ENCODE peak calls at places on chromosomes 3 and 15, in seven cellular contexts. One of them, this sample, is unnamed. For H3K4me1, the result is how much of the 10 kb centered on the place peaks cover.

GRCh38 chr15:79943820-79944219 is 27.2 kb downstream of the BCL2A1 start:
- DNase-seq in kidney: no peak
- DNase-seq in Panc1: no peak
- DNase-seq in transverse colon: no peak
- DNase-seq in A549: peak
- DNase-seq in gastrocnemius medialis: no peak
- DNase-seq in uterus: no peak
- DNase-seq in this sample: no peak

GRCh38 chr3:15576475-15576874 is 24.9 kb downstream of the HACL1 start:
- DNase-seq in gastrocnemius medialis: no peak
- DNase-seq in transverse colon: no peak
- DNase-seq in uterus: no peak
- DNase-seq in Panc1: no peak
- DNase-seq in A549: no peak
- DNase-seq in kidney: no peak
- DNase-seq in this sample: no peak

GRCh38 chr3:21936207-21936606 is 185.2 kb upstream of the ZNF385D start:
- DNase-seq in A549: no peak
- DNase-seq in kidney: no peak
- DNase-seq in transverse colon: no peak
- DNase-seq in Panc1: no peak
- DNase-seq in uterus: no peak
- DNase-seq in gastrocnemius medialis: no peak
- DNase-seq in this sample: no peak

GRCh38 chr3:139136459-139137190 is 91.9 kb upstream of the PRR23C start:
- DNase-seq in uterus: no peak
- DNase-seq in kidney: no peak
- DNase-seq in transverse colon: no peak
- DNase-seq in A549: no peak
- DNase-seq in gastrocnemius medialis: no peak
- DNase-seq in Panc1: no peak
- DNase-seq in this sample: no peak

GRCh38 chr15:74192751-74193150 is 9.8 kb downstream of the STRA6 start:
- DNase-seq in uterus: no peak
- DNase-seq in kidney: no peak
- DNase-seq in Panc1: no peak
- DNase-seq in gastrocnemius medialis: no peak
- DNase-seq in A549: no peak
- DNase-seq in transverse colon: no peak
- DNase-seq in this sample: no peak

GRCh38 chr3:20125289-20125688 is 60.7 kb downstream of the SGO1 start:
- DNase-seq in uterus: no peak
- DNase-seq in transverse colon: no peak
- DNase-seq in kidney: no peak
- DNase-seq in Panc1: no peak
- DNase-seq in gastrocnemius medialis: no peak
- DNase-seq in A549: no peak
- DNase-seq in this sample: no peak

GRCh38 chr3:82627733-82628132 is 866.3 kb upstream of the GBE1 start:
- DNase-seq in A549: no peak
- DNase-seq in Panc1: no peak
- DNase-seq in kidney: no peak
- DNase-seq in transverse colon: no peak
- DNase-seq in gastrocnemius medialis: no peak
- DNase-seq in uterus: no peak
- DNase-seq in this sample: no peak

GRCh38 chr3:13512451-13512850 is 32.3 kb downstream of the HDAC11 start:
- DNase-seq in Panc1: no peak
- DNase-seq in transverse colon: no peak
- DNase-seq in kidney: peak
- DNase-seq in uterus: no peak
- DNase-seq in gastrocnemius medialis: no peak
- DNase-seq in A549: no peak
- DNase-seq in this sample: peak

GRCh38 chr3:57064615-57065014 is 4.2 kb downstream of the SPATA12 start:
- DNase-seq in gastrocnemius medialis: no peak
- DNase-seq in transverse colon: no peak
- DNase-seq in A549: no peak
- DNase-seq in Panc1: no peak
- DNase-seq in kidney: no peak
- DNase-seq in uterus: no peak
- DNase-seq in this sample: no peak

GRCh38 chr3:126986001-126986400 is 3.1 kb downstream of the PLXNA1 start:
- DNase-seq in uterus: no peak
- DNase-seq in A549: no peak
- DNase-seq in transverse colon: no peak
- DNase-seq in Panc1: no peak
- DNase-seq in kidney: no peak
- DNase-seq in gastrocnemius medialis: no peak
- DNase-seq in this sample: no peak

GRCh38 chr3:59212128-59212764 is 162.4 kb upstream of the CFAP20DC start:
- DNase-seq in Panc1: peak
- DNase-seq in uterus: no peak
- DNase-seq in gastrocnemius medialis: no peak
- DNase-seq in transverse colon: no peak
- DNase-seq in A549: peak
- DNase-seq in kidney: no peak
- DNase-seq in this sample: no peak

GRCh38 chr3:56456117-56456516 is 12.2 kb downstream of the ERC2 start:
- DNase-seq in transverse colon: no peak
- DNase-seq in uterus: no peak
- DNase-seq in Panc1: no peak
- DNase-seq in A549: no peak
- DNase-seq in kidney: no peak
- DNase-seq in gastrocnemius medialis: no peak
- DNase-seq in this sample: no peak

GRCh38 chr3:58628823-58629562 is 37.6 kb downstream of the FAM3D start:
- DNase-seq in kidney: no peak
- DNase-seq in transverse colon: peak
- DNase-seq in A549: no peak
- DNase-seq in uterus: peak
- DNase-seq in gastrocnemius medialis: peak
- DNase-seq in Panc1: no peak
- DNase-seq in this sample: no peak

GRCh38 chr3:171950373-171950772 is 89.0 kb upstream of the FNDC3B start:
- DNase-seq in gastrocnemius medialis: no peak
- DNase-seq in kidney: no peak
- DNase-seq in uterus: no peak
- DNase-seq in A549: no peak
- DNase-seq in transverse colon: no peak
- DNase-seq in Panc1: no peak
- DNase-seq in this sample: no peak

GRCh38 chr3:127543441-127543840 is 47.1 kb downstream of the TPRA1 start:
- DNase-seq in transverse colon: no peak
- DNase-seq in kidney: no peak
- DNase-seq in A549: no peak
- DNase-seq in uterus: no peak
- DNase-seq in Panc1: no peak
- DNase-seq in gastrocnemius medialis: no peak
- DNase-seq in this sample: no peak

GRCh38 chr3:101414121-101414520 is 93.7 kb upstream of the IMPG2 start:
- DNase-seq in kidney: no peak
- DNase-seq in A549: no peak
- DNase-seq in gastrocnemius medialis: no peak
- DNase-seq in transverse colon: no peak
- DNase-seq in uterus: no peak
- DNase-seq in Panc1: no peak
- DNase-seq in this sample: no peak

GRCh38 chr15:81108427-81108826 is 25.6 kb upstream of the CFAP161 start:
- DNase-seq in transverse colon: no peak
- DNase-seq in uterus: no peak
- DNase-seq in A549: peak
- DNase-seq in Panc1: no peak
- DNase-seq in gastrocnemius medialis: no peak
- DNase-seq in kidney: no peak
- DNase-seq in this sample: no peak

DNA sequence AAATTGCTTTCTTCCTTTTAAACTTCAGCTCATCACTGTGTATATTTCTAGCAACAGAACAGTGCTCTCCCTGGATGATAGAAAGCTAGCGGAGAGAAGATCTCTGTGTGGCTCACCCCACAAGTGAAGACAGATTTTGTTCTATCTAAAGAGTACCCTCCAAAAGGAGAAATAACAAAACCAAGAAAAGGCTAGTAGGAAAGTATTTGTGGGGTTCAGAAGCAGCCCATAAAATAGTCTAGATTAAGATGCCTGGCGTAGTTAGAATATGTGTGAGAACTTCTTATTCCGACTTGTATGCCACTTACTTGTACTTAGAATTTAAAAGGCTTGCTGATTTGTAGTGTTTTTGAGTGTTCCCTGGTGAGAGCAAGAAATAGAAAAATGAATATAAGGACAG is 214.9 kb upstream of the IL12A start:
- DNase-seq in gastrocnemius medialis: no peak
- DNase-seq in Panc1: no peak
- DNase-seq in A549: no peak
- DNase-seq in uterus: no peak
- DNase-seq in transverse colon: no peak
- DNase-seq in kidney: no peak
- DNase-seq in this sample: no peak
- H3K4me1 ChIP-seq in gastrocnemius medialis: under half
- H3K4me1 ChIP-seq in Panc1: under half
- H3K4me1 ChIP-seq in A549: under half
- H3K4me1 ChIP-seq in uterus: under half
- H3K4me1 ChIP-seq in transverse colon: under half
- H3K4me1 ChIP-seq in kidney: under half
- H3K4me1 ChIP-seq in this sample: under half

DNA sequence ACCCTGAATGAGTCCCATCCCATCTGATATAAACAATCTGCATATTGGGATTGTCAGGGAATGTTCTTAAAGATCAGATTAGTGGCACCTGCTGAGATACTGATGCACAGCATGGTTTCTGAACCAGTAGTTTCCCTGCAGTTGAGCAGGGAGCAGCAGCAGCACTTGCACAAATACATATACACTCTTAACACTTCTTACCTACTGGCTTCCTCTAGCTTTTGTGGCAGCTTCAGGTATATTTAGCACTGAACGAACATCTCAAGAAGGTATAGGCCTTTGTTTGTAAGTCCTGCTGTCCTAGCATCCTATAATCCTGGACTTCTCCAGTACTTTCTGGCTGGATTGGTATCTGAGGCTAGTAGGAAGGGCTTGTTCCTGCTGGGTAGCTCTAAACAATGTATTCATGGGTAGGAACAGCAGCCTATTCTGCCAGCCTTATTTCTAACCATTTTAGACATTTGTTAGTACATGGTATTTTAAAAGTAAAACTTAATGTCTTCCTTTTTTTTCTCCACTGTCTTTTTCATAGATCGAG is 4.5 kb downstream of the B2M start:
- DNase-seq in kidney: no peak
- DNase-seq in uterus: no peak
- DNase-seq in Panc1: no peak
- DNase-seq in gastrocnemius medialis: no peak
- DNase-seq in transverse colon: no peak
- DNase-seq in A549: no peak
- DNase-seq in this sample: no peak
- H3K4me1 ChIP-seq in kidney: under half
- H3K4me1 ChIP-seq in uterus: under half
- H3K4me1 ChIP-seq in Panc1: under half
- H3K4me1 ChIP-seq in gastrocnemius medialis: under half
- H3K4me1 ChIP-seq in transverse colon: under half
- H3K4me1 ChIP-seq in A549: under half
- H3K4me1 ChIP-seq in this sample: half or more

GRCh38 chr15:63166219-63166618 is 8.9 kb upstream of the RPS27L start:
- DNase-seq in uterus: no peak
- DNase-seq in A549: peak
- DNase-seq in Panc1: no peak
- DNase-seq in gastrocnemius medialis: no peak
- DNase-seq in transverse colon: no peak
- DNase-seq in kidney: no peak
- DNase-seq in this sample: no peak
- H3K4me1 ChIP-seq in uterus: under half
- H3K4me1 ChIP-seq in A549: under half
- H3K4me1 ChIP-seq in Panc1: under half
- H3K4me1 ChIP-seq in gastrocnemius medialis: under half
- H3K4me1 ChIP-seq in transverse colon: under half
- H3K4me1 ChIP-seq in kidney: under half
- H3K4me1 ChIP-seq in this sample: under half

GRCh38 chr15:85407421-85408269 is 27.2 kb downstream of the AKAP13 start:
- DNase-seq in A549: peak
- DNase-seq in gastrocnemius medialis: no peak
- DNase-seq in transverse colon: no peak
- DNase-seq in uterus: no peak
- DNase-seq in kidney: no peak
- DNase-seq in Panc1: no peak
- DNase-seq in this sample: no peak
- H3K4me1 ChIP-seq in A549: half or more
- H3K4me1 ChIP-seq in gastrocnemius medialis: under half
- H3K4me1 ChIP-seq in transverse colon: under half
- H3K4me1 ChIP-seq in uterus: under half
- H3K4me1 ChIP-seq in kidney: under half
- H3K4me1 ChIP-seq in Panc1: half or more
- H3K4me1 ChIP-seq in this sample: half or more

DNA sequence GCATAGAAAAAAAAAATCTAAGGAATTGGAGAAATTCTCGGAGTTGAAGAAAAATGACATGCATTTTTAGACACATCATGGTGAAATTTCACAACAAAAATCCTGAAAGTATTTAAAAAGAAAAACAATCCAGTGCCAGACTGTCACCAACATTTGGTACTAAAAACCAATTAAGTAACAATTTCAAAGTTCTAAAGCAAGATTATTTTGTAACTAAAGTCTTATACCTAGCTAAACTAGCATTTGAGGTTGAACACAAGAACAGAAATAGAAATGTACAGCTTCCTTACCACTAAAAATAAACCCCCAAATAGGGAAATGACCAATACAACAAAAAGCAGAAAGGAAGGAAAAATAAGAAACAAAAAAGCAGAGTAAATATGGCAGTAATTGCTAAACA is 11.9 kb downstream of the TOMM70 start:
- DNase-seq in A549: no peak
- DNase-seq in kidney: no peak
- DNase-seq in Panc1: no peak
- DNase-seq in gastrocnemius medialis: no peak
- DNase-seq in uterus: no peak
- DNase-seq in transverse colon: no peak
- DNase-seq in this sample: no peak
- H3K4me1 ChIP-seq in A549: under half
- H3K4me1 ChIP-seq in kidney: under half
- H3K4me1 ChIP-seq in Panc1: under half
- H3K4me1 ChIP-seq in gastrocnemius medialis: under half
- H3K4me1 ChIP-seq in uterus: under half
- H3K4me1 ChIP-seq in transverse colon: under half
- H3K4me1 ChIP-seq in this sample: under half

This sample was measured in spleen.